ENCODE peak calls at places on chromosomes 5 and 9, in nine cellular contexts. R is aorta; Q is uterus; T is effector memory CD4-positive, alpha-beta T cell; G is psoas muscle; P is CD4-positive, alpha-beta T cell; Y is cardiac muscle cell; V is astrocyte; F is mesendoderm. E is an unnamed sample.
A peak's percentile ranks its signal among the peaks of the same experiment; 100 is the strongest.

GRCh38 chr5:68548959-68549676 is 333.6 kb downstream of the PIK3R1 start:
- DNase-seq in R (no peak), Q (peak; percentile 66), T (no peak), G (no peak), P (no peak), Y (no peak), V (peak; percentile 87), F (no peak), E (no peak)

GRCh38 chr5:122753500-122753899 is 21.4 kb upstream of the SNX2 start:
- DNase-seq in R (no peak), Q (no peak), T (no peak), G (no peak), P (no peak), Y (no peak), V (no peak), F (no peak), E (no peak)

GRCh38 chr5:107230367-107230766 is 440.4 kb downstream of the EFNA5 start:
- DNase-seq in R (no peak), Q (no peak), T (no peak), G (no peak), P (no peak), Y (no peak), V (no peak), F (no peak), E (no peak)

GRCh38 chr5:36300927-36301540 is 668 bp downstream of the RANBP3L start:
- DNase-seq in R (no peak), Q (no peak), T (no peak), G (no peak), P (no peak), Y (no peak), V (peak; percentile 17), F (no peak), E (no peak)

GRCh38 chr5:135246923-135247795 is 151.9 kb downstream of the MACROH2A1 start:
- DNase-seq in R (peak; percentile 63), Q (peak; percentile 64), T (no peak), G (no peak), P (no peak), Y (no peak), V (peak; percentile 97), F (peak; percentile 84), E (no peak)

GRCh38 chr5:138459311-138459710 is 6.0 kb upstream of the EGR1 start:
- DNase-seq in R (peak; percentile 85), Q (no peak), T (peak; percentile 70), G (no peak), P (peak; percentile 68), Y (no peak), V (no peak), F (no peak), E (no peak)

GRCh38 chr5:93607367-93608258 is 24.6 kb downstream of the NR2F1 start:
- DNase-seq in R (no peak), Q (no peak), T (no peak), G (no peak), P (no peak), Y (peak; percentile 68), V (peak; percentile 87), F (peak; percentile 93), E (no peak)

GRCh38 chr5:90289837-90290236 is 119.7 kb downstream of the CETN3 start:
- DNase-seq in R (no peak), Q (no peak), T (no peak), G (no peak), P (no peak), Y (peak; percentile 22), V (no peak), F (peak; percentile 6), E (no peak)

GRCh38 chr9:100308965-100309564 is 43.7 kb downstream of the TEX10 start:
- DNase-seq in R (no peak), Q (no peak), T (no peak), G (no peak), P (no peak), Y (no peak), V (peak; percentile 8), F (no peak), E (no peak)

GRCh38 chr9:68755752-68756151 is 50.7 kb downstream of the PIP5K1B start:
- DNase-seq in R (no peak), Q (no peak), T (no peak), G (no peak), P (no peak), Y (no peak), V (no peak), F (peak; percentile 18), E (no peak)

GRCh38 chr9:114898741-114899140 is 31.6 kb downstream of the TNFSF8 start:
- DNase-seq in R (peak; percentile 69), Q (no peak), T (peak; percentile 83), G (peak; percentile 36), P (peak; percentile 80), Y (no peak), V (no peak), F (peak; percentile 27), E (peak; percentile 13)

GRCh38 chr5:6818594-6819512 is 105.6 kb downstream of the TENT4A start:
- DNase-seq in R (no peak), Q (no peak), T (no peak), G (no peak), P (no peak), Y (no peak), V (no peak), F (peak; percentile 43), E (no peak)

GRCh38 chr9:27212191-27212590 is 84.8 kb downstream of the EQTN start:
- DNase-seq in R (no peak), Q (no peak), T (no peak), G (no peak), P (no peak), Y (no peak), V (peak; percentile 15), F (no peak), E (no peak)

GRCh38 chr5:66406761-66407289 is 189.4 kb upstream of the MAST4 start:
- DNase-seq in R (no peak), Q (no peak), T (no peak), G (no peak), P (no peak), Y (no peak), V (peak; percentile 14), F (peak; percentile 26), E (no peak)

GRCh38 chr5:119063579-119064379 is 7.1 kb upstream of the DMXL1 start:
- DNase-seq in R (no peak), Q (no peak), T (no peak), G (no peak), P (no peak), Y (no peak), V (peak; percentile 48), F (no peak), E (no peak)

GRCh38 chr5:157184117-157184516 is 3.5 kb downstream of the ITK start:
- DNase-seq in R (no peak), Q (no peak), T (no peak), G (no peak), P (no peak), Y (no peak), V (no peak), F (no peak), E (no peak)

GRCh38 chr9:36163840-36164175 is 5.4 kb upstream of the CCIN start:
- DNase-seq in R (no peak), Q (no peak), T (no peak), G (no peak), P (no peak), Y (no peak), V (peak; percentile 65), F (no peak), E (no peak)

DNA sequence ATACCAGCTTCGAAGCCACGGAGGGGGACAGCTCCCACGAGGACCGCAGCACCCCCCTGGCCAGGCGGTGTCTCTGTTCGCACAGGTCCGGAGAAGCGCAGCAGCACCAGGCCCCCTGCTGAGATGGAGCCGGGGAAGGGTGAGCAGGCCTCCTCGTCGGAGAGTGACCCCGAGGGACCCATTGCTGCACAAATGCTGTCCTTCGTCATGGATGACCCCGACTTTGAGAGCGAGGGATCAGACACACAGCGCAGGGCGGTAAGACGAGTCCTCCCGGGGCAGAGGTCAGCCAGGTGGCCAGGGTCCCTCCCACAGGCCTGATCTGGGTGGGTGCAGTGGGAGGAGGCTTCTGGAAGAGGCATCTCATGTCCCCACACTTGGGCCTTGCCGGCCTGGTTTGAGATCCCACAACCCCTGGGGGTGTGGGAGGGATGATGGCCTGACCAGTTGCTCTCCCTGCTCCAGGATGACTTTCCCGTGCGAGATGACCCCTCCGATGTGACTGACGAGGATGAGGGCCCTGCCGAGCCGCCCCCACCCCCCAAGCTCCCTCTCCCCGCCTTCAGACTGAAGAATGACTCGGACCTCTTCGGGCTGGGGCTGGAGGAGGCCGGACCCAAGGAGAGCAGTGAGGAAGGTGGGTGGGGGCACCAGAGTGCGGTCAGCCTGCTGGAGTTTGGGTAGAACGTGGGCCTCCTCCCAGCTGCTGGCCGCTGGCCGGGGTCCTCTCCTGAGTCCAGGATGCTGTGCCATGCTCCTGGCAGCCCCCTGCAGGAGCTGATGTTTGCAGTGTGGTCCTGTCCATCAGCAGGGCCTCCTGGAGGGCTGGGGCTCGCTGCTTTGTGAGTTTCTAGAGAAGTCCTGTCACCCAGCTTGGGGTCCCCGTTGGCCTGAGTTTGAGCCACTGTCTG is 2.8 kb upstream of the AJM1 start:
- DNase-seq in R (no peak), Q (no peak), T (no peak), G (no peak), P (no peak), Y (no peak), V (no peak), F (no peak), E (no peak)
- H3K27ac ChIP-seq in R (no peak overlapping the region), Q (no peak overlapping the region), T (no peak overlapping the region), G (no peak overlapping the region), P (no peak overlapping the region), Y (peak overlapping the region; percentile 88), V (no peak overlapping the region), F (peak overlapping the region; percentile 36), E (no peak overlapping the region)

DNA sequence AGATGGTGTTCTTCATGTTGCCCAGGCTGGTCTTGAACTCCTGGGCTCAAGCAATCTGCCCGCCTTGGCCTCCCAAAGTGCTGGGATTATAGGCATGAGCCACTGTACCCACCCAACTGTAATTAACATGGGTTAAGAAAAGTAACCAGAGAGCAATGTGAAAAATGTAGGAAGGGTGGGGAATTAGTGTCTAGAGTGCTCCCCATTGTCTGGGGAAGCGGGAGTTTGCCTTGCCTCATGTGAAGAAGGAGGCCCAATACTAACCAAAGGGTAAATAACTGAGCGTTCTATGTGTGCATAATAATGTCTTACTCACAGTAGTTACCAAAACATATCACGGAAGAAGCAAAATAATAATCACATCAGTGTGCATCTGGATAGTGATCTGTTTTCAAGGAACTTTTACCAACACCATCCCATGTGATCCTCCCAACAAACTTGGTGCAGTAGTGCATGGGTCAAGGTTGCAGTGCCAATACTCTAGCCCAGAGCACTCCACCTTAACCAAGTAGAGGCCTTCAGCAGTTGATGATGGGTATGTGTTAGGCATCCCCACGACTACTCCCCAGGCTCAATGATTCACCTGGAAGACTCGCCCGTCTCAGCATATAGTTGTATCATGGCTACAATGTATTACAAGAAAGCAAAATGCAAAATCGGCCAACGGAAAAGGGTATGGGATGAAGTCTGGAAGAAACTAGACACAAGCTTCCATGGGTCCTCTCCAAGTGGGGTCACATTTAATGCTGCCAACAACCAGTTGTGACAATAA is 26.2 kb downstream of the GNAQ start:
- DNase-seq in R (no peak), Q (no peak), T (no peak), G (no peak), P (no peak), Y (no peak), V (peak; percentile 70), F (no peak), E (no peak)
- H3K27ac ChIP-seq in R (no peak overlapping the region), Q (no peak overlapping the region), T (no peak overlapping the region), G (no peak overlapping the region), P (no peak overlapping the region), Y (no peak overlapping the region), V (peak overlapping the region; percentile 7), F (no peak overlapping the region), E (no peak overlapping the region)

GRCh38 chr5:57862471-57863282 is 380.1 kb upstream of the ACTBL2 start:
- DNase-seq in R (no peak), Q (no peak), T (no peak), G (no peak), P (no peak), Y (peak; percentile 12), V (peak; percentile 98), F (peak; percentile 55), E (no peak)
- H3K27ac ChIP-seq in R (no peak overlapping the region), Q (no peak overlapping the region), T (no peak overlapping the region), G (no peak overlapping the region), P (no peak overlapping the region), Y (peak overlapping the region; percentile 48), V (no peak overlapping the region), F (no peak overlapping the region), E (no peak overlapping the region)

GRCh38 chr5:96708600-96708999 is 46.4 kb downstream of the CAST start:
- DNase-seq in R (no peak), Q (no peak), T (no peak), G (no peak), P (no peak), Y (no peak), V (no peak), F (no peak), E (no peak)
- H3K27ac ChIP-seq in R (no peak overlapping the region), Q (no peak overlapping the region), T (no peak overlapping the region), G (peak overlapping the region; percentile 99), P (no peak overlapping the region), Y (peak overlapping the region; percentile 66), V (peak overlapping the region; percentile 11), F (no peak overlapping the region), E (peak overlapping the region; percentile 35)

E was measured in esophagus squamous epithelium.